ENCODE peak calls at places on chromosomes 3 and 15, in seven cellular contexts. S is psoas muscle; F is BJ; N is GM23248; X is stomach; Y is CD4-positive, CD25-positive, alpha-beta regulatory T cell; J is fibroblast of pulmonary artery. Q is an unnamed sample.

GRCh38 chr3:129481783-129482332 is 41.8 kb downstream of the IFT122 start:
- DNase-seq in N (peak; percentile 93), X (peak; percentile 29), Y (peak; percentile 82), S (peak; percentile 76), J (peak; percentile 85), F (no peak), Q (peak; percentile 59)

GRCh38 chr3:106120334-106120733 is 251.5 kb upstream of the CBLB start:
- DNase-seq in X (no peak), S (no peak), F (no peak), Y (no peak), N (peak; percentile 73), J (peak; percentile 52), Q (no peak)

GRCh38 chr3:118557513-118557912 is 477.1 kb downstream of the IGSF11 start:
- DNase-seq in N (no peak), X (no peak), F (no peak), Y (no peak), S (no peak), J (no peak), Q (no peak)

GRCh38 chr15:96974761-96975160 is 644.3 kb downstream of the NR2F2 start:
- DNase-seq in J (no peak), X (no peak), S (no peak), Y (no peak), N (no peak), F (no peak), Q (no peak)

GRCh38 chr3:74624301-74624700 is 9.8 kb upstream of the CNTN3 start:
- DNase-seq in S (no peak), Y (no peak), N (peak; percentile 93), X (no peak), J (peak; percentile 83), F (peak; percentile 34), Q (no peak)

GRCh38 chr3:141000027-141000663 is 51.0 kb upstream of the SPSB4 start:
- DNase-seq in N (peak; percentile 73), J (peak; percentile 64), X (peak; percentile 63), F (no peak), Y (peak; percentile 22), S (peak; percentile 75), Q (peak; percentile 27)

GRCh38 chr15:98776607-98777281 is 128.4 kb downstream of the IGF1R start:
- DNase-seq in Y (no peak), F (peak; percentile 26), S (peak; percentile 70), J (peak; percentile 35), N (peak; percentile 59), X (peak; percentile 58), Q (no peak)

GRCh38 chr3:17050051-17050450 is 165.3 kb downstream of the PLCL2 start:
- DNase-seq in J (peak; percentile 18), Y (no peak), F (no peak), N (no peak), S (no peak), X (no peak), Q (no peak)

GRCh38 chr3:111336511-111336910 is 205.5 kb upstream of the CD96 start:
- DNase-seq in S (no peak), Y (no peak), F (no peak), X (no peak), J (peak; percentile 14), N (peak; percentile 19), Q (no peak)

GRCh38 chr3:180274536-180274935 is 237.8 kb upstream of the PEX5L start:
- DNase-seq in F (no peak), X (no peak), J (no peak), Y (no peak), N (no peak), S (no peak), Q (no peak)

GRCh38 chr15:31489801-31490646 is 163.4 kb downstream of the KLF13 start:
- DNase-seq in F (no peak), N (peak; percentile 82), S (no peak), Y (peak; percentile 56), X (peak; percentile 60), J (peak; percentile 74), Q (no peak)

GRCh38 chr15:20348291-20348899 is 193.2 kb downstream of the GOLGA6L6 start:
- DNase-seq in N (no peak), S (no peak), J (no peak), F (no peak), X (no peak), Y (no peak), Q (peak; percentile 5)

GRCh38 chr3:143360244-143360643 is 240.7 kb downstream of the CHST2 start:
- DNase-seq in Y (no peak), F (no peak), N (peak; percentile 24), X (no peak), S (no peak), J (peak; percentile 15), Q (no peak)

GRCh38 chr15:56629133-56629532 is 104.2 kb downstream of the ZNF280D start:
- DNase-seq in Y (no peak), F (no peak), S (no peak), N (no peak), J (no peak), X (no peak), Q (no peak)

DNA sequence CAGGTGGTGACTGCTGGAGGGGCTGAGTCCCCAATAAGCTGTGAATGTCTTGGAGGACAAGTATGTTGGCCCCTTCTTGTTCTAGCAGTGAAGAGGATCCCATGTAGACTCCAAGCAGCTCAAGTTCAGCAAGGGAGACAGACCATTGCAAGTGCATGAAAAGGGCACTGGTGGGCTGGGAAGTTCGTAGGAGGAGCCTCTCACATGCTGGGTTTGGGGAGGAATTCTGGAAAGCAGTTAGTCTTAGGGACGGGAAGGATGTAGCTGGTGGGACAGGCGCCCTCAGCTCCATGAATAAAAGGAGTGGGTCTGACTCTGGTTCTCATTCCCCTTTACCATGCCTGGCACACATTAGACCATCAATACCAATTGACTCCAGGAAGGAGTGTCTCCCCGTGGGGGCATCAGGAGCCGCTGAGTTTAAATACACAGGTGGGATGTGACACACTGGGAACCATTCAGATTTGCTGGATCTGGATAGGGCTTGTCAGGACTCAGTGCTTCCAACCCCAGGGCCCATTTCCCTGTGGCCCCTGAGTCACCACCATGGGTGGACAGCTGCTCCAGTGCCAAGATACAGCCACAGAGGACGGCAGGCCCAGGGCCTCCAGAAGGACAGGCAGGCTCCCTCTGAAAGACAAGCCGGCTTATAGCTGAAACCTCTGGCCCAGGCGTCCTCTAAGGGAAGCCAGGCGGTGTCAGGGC is 554 bp upstream of the XYLB start:
- DNase-seq in J (peak; percentile 10), S (no peak), X (no peak), N (no peak), Y (no peak), F (no peak), Q (no peak)
- H3K4me3 ChIP-seq in J (no peak overlapping the region), S (peak overlapping the region; percentile 88), X (peak overlapping the region; percentile 82), N (peak overlapping the region; percentile 81), Y (no peak overlapping the region), F (no peak overlapping the region), Q (peak overlapping the region; percentile 70)

DNA sequence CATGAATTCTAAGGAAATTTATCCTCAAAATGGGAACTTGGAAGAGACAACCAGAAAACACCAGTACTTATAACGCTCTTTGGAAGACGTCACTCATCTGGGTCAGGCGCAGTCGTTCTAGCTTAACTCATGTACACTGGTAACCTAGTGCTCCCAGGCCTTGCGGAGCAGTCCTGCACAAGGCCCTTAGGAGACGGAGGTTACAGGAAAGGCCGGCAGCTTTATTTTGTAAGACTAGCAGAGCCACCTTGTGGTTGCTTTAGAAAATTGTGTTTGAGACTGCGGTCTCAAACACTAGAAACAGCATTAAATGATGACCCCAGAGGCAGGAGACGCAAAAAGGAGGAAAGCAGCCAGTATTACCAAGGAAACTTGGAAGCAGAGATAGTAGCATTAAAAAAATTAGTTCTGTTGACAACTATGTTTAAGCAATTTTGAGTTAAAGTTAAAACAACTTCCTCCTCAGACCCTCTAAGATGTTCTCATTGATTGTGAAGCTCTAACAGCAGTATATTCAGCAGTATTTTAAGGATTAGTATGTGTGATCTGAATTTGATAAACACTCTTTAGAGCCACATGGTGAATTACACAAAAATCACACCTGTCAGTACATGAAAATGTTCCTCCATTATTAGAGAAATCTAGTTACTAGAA is 141.9 kb upstream of the C2CD4B start:
- DNase-seq in X (peak; percentile 64), J (peak; percentile 87), N (peak; percentile 87), F (no peak), S (no peak), Y (no peak), Q (peak; percentile 62)
- H3K4me3 ChIP-seq in X (no peak overlapping the region), J (no peak overlapping the region), N (no peak overlapping the region), F (no peak overlapping the region), S (no peak overlapping the region), Y (peak overlapping the region; percentile 17), Q (no peak overlapping the region)

GRCh38 chr15:65067334-65067644 is 502 bp downstream of the RASL12 start:
- DNase-seq in X (no peak), N (no peak), Y (no peak), S (no peak), J (no peak), F (no peak), Q (no peak)
- H3K4me3 ChIP-seq in X (peak overlapping the region; percentile 51), N (peak overlapping the region; percentile 38), Y (no peak overlapping the region), S (peak overlapping the region; percentile 65), J (peak overlapping the region; percentile 42), F (peak overlapping the region; percentile 7), Q (peak overlapping the region; percentile 67)

GRCh38 chr3:45596290-45596791 is 1.8 kb downstream of the LIMD1 start:
- DNase-seq in F (no peak), J (no peak), S (no peak), Y (peak; percentile 4), X (no peak), N (no peak), Q (no peak)

GRCh38 chr3:45595364-45596154 is 1.0 kb downstream of the LIMD1 start:
- DNase-seq in S (peak; percentile 90), F (no peak), X (peak; percentile 63), N (no peak), Y (no peak), J (no peak), Q (peak; percentile 68)

GRCh38 chr3:45597581-45597980 is 3.0 kb downstream of the LIMD1 start:
- DNase-seq in S (no peak), N (no peak), X (no peak), Y (no peak), F (no peak), J (no peak), Q (no peak)

GRCh38 chr3:45599424-45599886 is 4.9 kb downstream of the LIMD1 start:
- DNase-seq in J (no peak), N (no peak), S (peak; percentile 72), X (peak; percentile 51), F (no peak), Y (no peak), Q (no peak)

GRCh38 chr3:45597166-45597565 is 2.6 kb downstream of the LIMD1 start:
- DNase-seq in Y (no peak), F (no peak), X (peak; percentile 48), J (peak; percentile 25), N (peak; percentile 71), S (peak; percentile 58), Q (peak; percentile 47)
- H3K4me3 ChIP-seq in Y (peak overlapping the region; percentile 72), F (peak overlapping the region; percentile 10), X (peak overlapping the region; percentile 79), J (peak overlapping the region; percentile 21), N (peak overlapping the region; percentile 74), S (peak overlapping the region; percentile 92), Q (peak overlapping the region; percentile 76)

GRCh38 chr15:64844576-64845140 is 2.9 kb downstream of the PLEKHO2 start:
- DNase-seq in N (peak; percentile 45), S (no peak), X (no peak), Y (peak; percentile 31), F (no peak), J (no peak), Q (peak; percentile 52)
- H3K4me3 ChIP-seq in N (peak overlapping the region; percentile 88), S (peak overlapping the region; percentile 93), X (peak overlapping the region; percentile 95), Y (peak overlapping the region; percentile 77), F (peak overlapping the region; percentile 93), J (peak overlapping the region; percentile 97), Q (peak overlapping the region; percentile 83)